ENCODE peak calls at places on chromosomes 16 and 17, in six cellular contexts. C, W, U, Z, B and J are unnamed samples.

GRCh38 chr16:2787406-2787805 is at the start of gene PRSS33:
- DNase-seq in B (no peak), Z (no peak), C (no peak), W (no peak), U (no peak), J (no peak)

GRCh38 chr17:73541561-73541981 is 102.7 kb downstream of the SDK2 start:
- DNase-seq in C (no peak), Z (no peak), W (no peak), U (no peak), B (no peak), J (no peak)

GRCh38 chr16:7025616-7026190 is 306.9 kb upstream of the RBFOX1 start:
- DNase-seq in B (peak; percentile 36), W (peak; percentile 65), Z (peak; percentile 57), U (peak; percentile 37), C (no peak), J (no peak)

GRCh38 chr17:75623386-75623785 is 9.8 kb upstream of the SMIM5 start:
- DNase-seq in B (no peak), C (peak; percentile 26), U (no peak), W (no peak), Z (no peak), J (no peak)

GRCh38 chr17:76432712-76433336 is 20.1 kb downstream of the UBE2O start:
- DNase-seq in W (peak; percentile 32), C (peak; percentile 59), Z (no peak), B (peak; percentile 24), U (no peak), J (no peak)

GRCh38 chr17:43027091-43028032 is 2.3 kb downstream of the RND2 start:
- DNase-seq in Z (no peak), C (no peak), U (no peak), B (no peak), W (no peak), J (no peak)

GRCh38 chr17:36221187-36221586 is 10.3 kb downstream of the CCL4L2 start:
- DNase-seq in C (no peak), W (no peak), B (no peak), Z (no peak), U (no peak), J (no peak)

GRCh38 chr17:82384051-82384729 is 12.6 kb downstream of the UTS2R start:
- DNase-seq in C (no peak), B (no peak), Z (no peak), W (no peak), U (no peak), J (no peak)

GRCh38 chr16:66610111-66610820 is 5.8 kb downstream of the CMTM3 start:
- DNase-seq in B (no peak), C (no peak), Z (no peak), W (no peak), U (no peak), J (no peak)

GRCh38 chr17:64574646-64575045 is 67.9 kb downstream of the CEP95 start:
- DNase-seq in C (no peak), W (no peak), Z (no peak), U (no peak), B (no peak), J (no peak)

GRCh38 chr17:19248923-19249574 is 11.9 kb downstream of the EPN2 start:
- DNase-seq in Z (no peak), W (no peak), U (no peak), C (peak; percentile 93), B (no peak), J (no peak)

GRCh38 chr17:48522031-48522593 is 8.7 kb downstream of the HOXB1 start:
- DNase-seq in W (no peak), U (peak; percentile 19), B (no peak), C (peak; percentile 30), Z (no peak), J (no peak)

GRCh38 chr17:70906808-70907207 is 737.5 kb downstream of the KCNJ2 start:
- DNase-seq in C (peak; percentile 60), Z (no peak), W (no peak), B (no peak), U (no peak), J (no peak)

GRCh38 chr16:20308266-20308665 is 19.0 kb downstream of the GP2 start:
- DNase-seq in Z (no peak), U (no peak), C (no peak), B (no peak), W (no peak), J (no peak)

GRCh38 chr17:1577186-1577585 is 14.6 kb upstream of the PITPNA start:
- DNase-seq in B (no peak), Z (no peak), W (peak; percentile 91), U (no peak), C (peak; percentile 95), J (no peak)

GRCh38 chr17:38558751-38559024 is 47.1 kb downstream of the SRCIN1 start:
- DNase-seq in Z (no peak), C (no peak), U (no peak), W (no peak), B (no peak), J (no peak)

GRCh38 chr17:19502517-19502916 is 31.1 kb upstream of the SLC47A1 start:
- DNase-seq in C (no peak), Z (no peak), B (peak; percentile 27), W (peak; percentile 75), U (no peak), J (no peak)

GRCh38 chr17:1956134-1956533 is 69.0 kb downstream of the RTN4RL1 start:
- DNase-seq in U (peak; percentile 10), Z (no peak), W (no peak), C (no peak), B (no peak), J (no peak)

GRCh38 chr17:50169881-50170459 is 4.2 kb downstream of the SGCA start:
- DNase-seq in B (no peak), U (no peak), C (no peak), W (no peak), Z (no peak), J (no peak)

GRCh38 chr17:36133629-36134259 is 30.1 kb downstream of the CCL4 start:
- DNase-seq in Z (peak; percentile 61), W (no peak), B (no peak), C (peak; percentile 3), U (peak; percentile 6), J (peak; percentile 12)

GRCh38 chr17:18182978-18183333 is 672 bp upstream of the ALKBH5 start:
- DNase-seq in C (peak; percentile 93), Z (no peak), W (peak; percentile 90), B (peak; percentile 83), U (peak; percentile 75), J (no peak)

GRCh38 chr17:9080296-9080914 is 59.1 kb downstream of the NTN1 start:
- DNase-seq in W (no peak), Z (no peak), U (no peak), C (no peak), B (no peak), J (no peak)

GRCh38 chr17:6069611-6070279 is 434 bp upstream of the WSCD1 start:
- DNase-seq in C (peak; percentile 45), Z (no peak), U (no peak), W (no peak), B (no peak), J (no peak)

GRCh38 chr16:11560701-11561439 is 25.8 kb downstream of the LITAF start:
- DNase-seq in U (no peak), W (no peak), C (peak; percentile 75), B (peak; percentile 81), Z (no peak), J (no peak)

GRCh38 chr17:73015722-73016276 is 76.7 kb downstream of the SLC39A11 start:
- DNase-seq in B (no peak), U (no peak), Z (no peak), W (no peak), C (no peak), J (no peak)

GRCh38 chr17:64788286-64789060 is 126.4 kb upstream of the SMURF2 start:
- DNase-seq in W (no peak), U (no peak), Z (no peak), B (no peak), C (no peak), J (no peak)

GRCh38 chr17:10325036-10325435 is 47.8 kb downstream of the MYH13 start:
- DNase-seq in C (no peak), Z (no peak), B (no peak), U (no peak), W (no peak), J (no peak)

GRCh38 chr16:49050607-49051006 is 231.0 kb downstream of the CBLN1 start:
- DNase-seq in C (no peak), Z (no peak), W (no peak), U (no peak), B (no peak), J (no peak)

GRCh38 chr17:1762233-1762905 is 509 bp downstream of the SERPINF1 start:
- DNase-seq in U (peak; percentile 31), C (peak; percentile 81), B (no peak), Z (no peak), W (no peak), J (no peak)

GRCh38 chr16:2926660-2927646 is 15.2 kb downstream of the FLYWCH1 start:
- DNase-seq in C (peak; percentile 92), Z (peak; percentile 81), U (peak; percentile 37), B (peak; percentile 92), W (peak; percentile 87), J (peak; percentile 87)

GRCh38 chr17:44541884-44542581 is 15.3 kb upstream of the FZD2 start:
- DNase-seq in U (no peak), B (no peak), Z (no peak), W (no peak), C (no peak), J (no peak)

GRCh38 chr16:21950782-21951521 is 2.2 kb upstream of the UQCRC2 start:
- DNase-seq in B (peak; percentile 25), Z (no peak), U (peak; percentile 1), W (peak; percentile 55), C (peak; percentile 60), J (no peak)

GRCh38 chr17:20975566-20975965 is 67.2 kb downstream of the USP22 start:
- DNase-seq in C (peak; percentile 47), Z (no peak), B (no peak), W (no peak), U (no peak), J (no peak)

GRCh38 chr16:75053791-75054555 is 55.1 kb downstream of the ZNRF1 start:
- DNase-seq in B (no peak), W (peak; percentile 49), C (peak; percentile 15), U (peak; percentile 74), Z (peak; percentile 43), J (peak; percentile 48)

GRCh38 chr17:40364121-40364861 is at the start of gene GJD3:
- DNase-seq in B (no peak), Z (no peak), C (peak; percentile 43), U (no peak), W (no peak), J (no peak)